ENCODE peak calls at places on chromosomes 4 and X, in seven cellular contexts. One of them, this sample, is unnamed.

GRCh38 chr4:68404153-68404552 is 43.1 kb upstream of the TMPRSS11E start:
- DNase-seq in HT-29: no peak
- DNase-seq in endothelial cell: no peak
- DNase-seq in T-helper 2 cell: no peak
- DNase-seq in nucleus accumbens: no peak
- DNase-seq in astrocyte of the spinal cord: no peak
- DNase-seq in left lung: no peak
- DNase-seq in this sample: no peak

GRCh38 chr4:10589308-10589707 is 95.3 kb downstream of the CLNK start:
- DNase-seq in left lung: no peak
- DNase-seq in endothelial cell: no peak
- DNase-seq in astrocyte of the spinal cord: peak
- DNase-seq in nucleus accumbens: no peak
- DNase-seq in HT-29: no peak
- DNase-seq in T-helper 2 cell: no peak
- DNase-seq in this sample: no peak

GRCh38 chr4:98626350-98626749 is 32.1 kb downstream of the TSPAN5 start:
- DNase-seq in left lung: no peak
- DNase-seq in nucleus accumbens: no peak
- DNase-seq in T-helper 2 cell: no peak
- DNase-seq in astrocyte of the spinal cord: peak
- DNase-seq in endothelial cell: no peak
- DNase-seq in HT-29: no peak
- DNase-seq in this sample: no peak

GRCh38 chrX:45401923-45402322 is 201.2 kb upstream of the DIPK2B start:
- DNase-seq in T-helper 2 cell: no peak
- DNase-seq in endothelial cell: no peak
- DNase-seq in astrocyte of the spinal cord: no peak
- DNase-seq in HT-29: no peak
- DNase-seq in nucleus accumbens: no peak
- DNase-seq in left lung: no peak
- DNase-seq in this sample: no peak

GRCh38 chrX:53357799-53358530 is 64.5 kb downstream of the SMC1A start:
- DNase-seq in left lung: no peak
- DNase-seq in endothelial cell: peak
- DNase-seq in HT-29: no peak
- DNase-seq in nucleus accumbens: peak
- DNase-seq in T-helper 2 cell: no peak
- DNase-seq in astrocyte of the spinal cord: peak
- DNase-seq in this sample: peak

GRCh38 chr4:176038789-176039188 is 26.9 kb upstream of the WDR17 start:
- DNase-seq in left lung: no peak
- DNase-seq in HT-29: no peak
- DNase-seq in astrocyte of the spinal cord: no peak
- DNase-seq in endothelial cell: no peak
- DNase-seq in nucleus accumbens: no peak
- DNase-seq in T-helper 2 cell: no peak
- DNase-seq in this sample: no peak

GRCh38 chr4:100519205-100519604 is 1.4 kb upstream of the EMCN start:
- DNase-seq in nucleus accumbens: no peak
- DNase-seq in endothelial cell: no peak
- DNase-seq in T-helper 2 cell: no peak
- DNase-seq in HT-29: no peak
- DNase-seq in left lung: no peak
- DNase-seq in astrocyte of the spinal cord: no peak
- DNase-seq in this sample: no peak

GRCh38 chrX:24145340-24146186 is 4.0 kb upstream of the ZFX start:
- DNase-seq in HT-29: peak
- DNase-seq in left lung: no peak
- DNase-seq in endothelial cell: no peak
- DNase-seq in T-helper 2 cell: no peak
- DNase-seq in nucleus accumbens: no peak
- DNase-seq in astrocyte of the spinal cord: peak
- DNase-seq in this sample: no peak

GRCh38 chr4:17512973-17513665 is 1.2 kb upstream of the QDPR start:
- DNase-seq in left lung: no peak
- DNase-seq in astrocyte of the spinal cord: no peak
- DNase-seq in HT-29: no peak
- DNase-seq in nucleus accumbens: no peak
- DNase-seq in endothelial cell: no peak
- DNase-seq in T-helper 2 cell: no peak
- DNase-seq in this sample: peak

GRCh38 chr4:19857405-19857804 is 394.3 kb upstream of the SLIT2 start:
- DNase-seq in HT-29: no peak
- DNase-seq in endothelial cell: no peak
- DNase-seq in nucleus accumbens: no peak
- DNase-seq in left lung: no peak
- DNase-seq in T-helper 2 cell: no peak
- DNase-seq in astrocyte of the spinal cord: no peak
- DNase-seq in this sample: peak

GRCh38 chr4:73891739-73892405 is 22.7 kb downstream of the CXCL1 start:
- DNase-seq in astrocyte of the spinal cord: peak
- DNase-seq in endothelial cell: no peak
- DNase-seq in left lung: no peak
- DNase-seq in nucleus accumbens: no peak
- DNase-seq in HT-29: no peak
- DNase-seq in T-helper 2 cell: no peak
- DNase-seq in this sample: no peak

GRCh38 chrX:80576815-80577533 is 156.7 kb downstream of the TENT5D start:
- DNase-seq in T-helper 2 cell: no peak
- DNase-seq in left lung: no peak
- DNase-seq in HT-29: no peak
- DNase-seq in nucleus accumbens: no peak
- DNase-seq in endothelial cell: no peak
- DNase-seq in astrocyte of the spinal cord: no peak
- DNase-seq in this sample: peak

GRCh38 chr4:116870667-116871066 is 214.7 kb downstream of the TRAM1L1 start:
- DNase-seq in T-helper 2 cell: no peak
- DNase-seq in astrocyte of the spinal cord: no peak
- DNase-seq in endothelial cell: no peak
- DNase-seq in left lung: no peak
- DNase-seq in nucleus accumbens: no peak
- DNase-seq in HT-29: no peak
- DNase-seq in this sample: no peak

GRCh38 chrX:40167240-40168182 is 69.8 kb upstream of the BCOR start:
- DNase-seq in endothelial cell: peak
- DNase-seq in HT-29: peak
- DNase-seq in left lung: peak
- DNase-seq in nucleus accumbens: peak
- DNase-seq in T-helper 2 cell: no peak
- DNase-seq in astrocyte of the spinal cord: no peak
- DNase-seq in this sample: peak

GRCh38 chr4:185112104-185112503 is 31.0 kb upstream of the SLC25A4 start:
- DNase-seq in nucleus accumbens: no peak
- DNase-seq in HT-29: peak
- DNase-seq in left lung: no peak
- DNase-seq in astrocyte of the spinal cord: peak
- DNase-seq in T-helper 2 cell: no peak
- DNase-seq in endothelial cell: peak
- DNase-seq in this sample: peak

GRCh38 chr4:8191136-8191747 is 7.8 kb upstream of the SH3TC1 start:
- DNase-seq in left lung: peak
- DNase-seq in astrocyte of the spinal cord: peak
- DNase-seq in HT-29: no peak
- DNase-seq in T-helper 2 cell: no peak
- DNase-seq in endothelial cell: no peak
- DNase-seq in nucleus accumbens: peak
- DNase-seq in this sample: peak

GRCh38 chrX:36898301-36898700 is 109.9 kb upstream of the FAM47C start:
- DNase-seq in endothelial cell: no peak
- DNase-seq in HT-29: peak
- DNase-seq in nucleus accumbens: no peak
- DNase-seq in T-helper 2 cell: no peak
- DNase-seq in astrocyte of the spinal cord: no peak
- DNase-seq in left lung: no peak
- DNase-seq in this sample: peak

GRCh38 chr4:98474408-98474844 is 184.0 kb downstream of the TSPAN5 start:
- DNase-seq in endothelial cell: no peak
- DNase-seq in left lung: no peak
- DNase-seq in T-helper 2 cell: no peak
- DNase-seq in HT-29: no peak
- DNase-seq in astrocyte of the spinal cord: peak
- DNase-seq in nucleus accumbens: no peak
- DNase-seq in this sample: no peak

GRCh38 chr4:26947318-26947717 is 86.7 kb downstream of the STIM2 start:
- DNase-seq in astrocyte of the spinal cord: no peak
- DNase-seq in T-helper 2 cell: no peak
- DNase-seq in HT-29: no peak
- DNase-seq in left lung: peak
- DNase-seq in nucleus accumbens: no peak
- DNase-seq in endothelial cell: no peak
- DNase-seq in this sample: no peak

GRCh38 chr4:32884198-32884597 is 2164.0 kb downstream of the PCDH7 start:
- DNase-seq in astrocyte of the spinal cord: peak
- DNase-seq in HT-29: no peak
- DNase-seq in T-helper 2 cell: no peak
- DNase-seq in nucleus accumbens: no peak
- DNase-seq in left lung: no peak
- DNase-seq in endothelial cell: no peak
- DNase-seq in this sample: peak

GRCh38 chr4:1053080-1053661 is 41.7 kb downstream of the FGFRL1 start:
- DNase-seq in endothelial cell: no peak
- DNase-seq in T-helper 2 cell: no peak
- DNase-seq in HT-29: no peak
- DNase-seq in nucleus accumbens: no peak
- DNase-seq in astrocyte of the spinal cord: no peak
- DNase-seq in left lung: peak
- DNase-seq in this sample: peak

GRCh38 chr4:84606645-84607044 is 23.7 kb downstream of the CDS1 start:
- DNase-seq in nucleus accumbens: no peak
- DNase-seq in HT-29: no peak
- DNase-seq in endothelial cell: no peak
- DNase-seq in astrocyte of the spinal cord: no peak
- DNase-seq in left lung: no peak
- DNase-seq in T-helper 2 cell: no peak
- DNase-seq in this sample: no peak

GRCh38 chr4:121951570-121952110 is at the start of gene TRPC3:
- DNase-seq in T-helper 2 cell: peak
- DNase-seq in left lung: peak
- DNase-seq in astrocyte of the spinal cord: peak
- DNase-seq in nucleus accumbens: peak
- DNase-seq in endothelial cell: peak
- DNase-seq in HT-29: no peak
- DNase-seq in this sample: peak

GRCh38 chr4:139560396-139561084 is 4.5 kb upstream of the SETD7 start:
- DNase-seq in left lung: no peak
- DNase-seq in T-helper 2 cell: no peak
- DNase-seq in endothelial cell: no peak
- DNase-seq in astrocyte of the spinal cord: no peak
- DNase-seq in HT-29: no peak
- DNase-seq in nucleus accumbens: no peak
- DNase-seq in this sample: peak

GRCh38 chr4:185562531-185562930 is 27.2 kb upstream of the PDLIM3 start:
- DNase-seq in nucleus accumbens: no peak
- DNase-seq in T-helper 2 cell: no peak
- DNase-seq in HT-29: no peak
- DNase-seq in endothelial cell: no peak
- DNase-seq in left lung: no peak
- DNase-seq in astrocyte of the spinal cord: no peak
- DNase-seq in this sample: peak

GRCh38 chrX:39874202-39874816 is 223.4 kb downstream of the BCOR start:
- DNase-seq in nucleus accumbens: no peak
- DNase-seq in HT-29: no peak
- DNase-seq in left lung: no peak
- DNase-seq in astrocyte of the spinal cord: no peak
- DNase-seq in endothelial cell: no peak
- DNase-seq in T-helper 2 cell: peak
- DNase-seq in this sample: no peak

GRCh38 chr4:52954771-52955170 is 92.7 kb downstream of the RASL11B start:
- DNase-seq in T-helper 2 cell: no peak
- DNase-seq in astrocyte of the spinal cord: no peak
- DNase-seq in left lung: no peak
- DNase-seq in endothelial cell: no peak
- DNase-seq in HT-29: no peak
- DNase-seq in nucleus accumbens: no peak
- DNase-seq in this sample: no peak

GRCh38 chr4:2797545-2798305 is 4.8 kb downstream of the SH3BP2 start:
- DNase-seq in endothelial cell: peak
- DNase-seq in HT-29: peak
- DNase-seq in astrocyte of the spinal cord: no peak
- DNase-seq in nucleus accumbens: no peak
- DNase-seq in T-helper 2 cell: peak
- DNase-seq in left lung: peak
- DNase-seq in this sample: no peak

GRCh38 chr4:137587796-137588195 is 55.5 kb upstream of the PCDH18 start:
- DNase-seq in endothelial cell: no peak
- DNase-seq in left lung: no peak
- DNase-seq in HT-29: no peak
- DNase-seq in nucleus accumbens: no peak
- DNase-seq in T-helper 2 cell: no peak
- DNase-seq in astrocyte of the spinal cord: no peak
- DNase-seq in this sample: no peak